ENCODE peak calls at places on chromosomes 3 and 15, in five cellular contexts. A is fibroblast of lung; Q is tibial artery; S is naive thymus-derived CD4-positive, alpha-beta T cell; F is esophagus squamous epithelium. J is an unnamed sample.

GRCh38 chr3:119294402-119294888 is 262 bp downstream of the ARHGAP31 start:
- DNase-seq in A (no peak), S (peak; percentile 64), Q (peak; percentile 77), F (peak; percentile 19), J (peak; percentile 48)

GRCh38 chr3:182501861-182502260 is 291.4 kb upstream of the ATP11B start:
- DNase-seq in Q (no peak), S (no peak), A (peak; percentile 34), F (no peak), J (no peak)

GRCh38 chr3:13580256-13581023 is 31.5 kb downstream of the FBLN2 start:
- DNase-seq in Q (peak; percentile 45), S (no peak), F (no peak), A (peak; percentile 17), J (no peak)

GRCh38 chr3:146817705-146818104 is 212.6 kb upstream of the PLSCR5 start:
- DNase-seq in S (no peak), F (no peak), A (peak; percentile 45), Q (no peak), J (no peak)

GRCh38 chr15:92231461-92231860 is 162.2 kb upstream of the ST8SIA2 start:
- DNase-seq in F (no peak), A (no peak), Q (no peak), S (no peak), J (no peak)

GRCh38 chr3:146024260-146024659 is 136.7 kb downstream of the PLOD2 start:
- DNase-seq in A (peak; percentile 35), Q (no peak), F (no peak), S (no peak), J (no peak)

GRCh38 chr3:195221015-195221853 is 49.7 kb downstream of the XXYLT1 start:
- DNase-seq in Q (peak; percentile 88), F (no peak), A (peak; percentile 40), S (no peak), J (peak; percentile 35)

GRCh38 chr3:133330043-133330442 is 69.8 kb upstream of the BFSP2 start:
- DNase-seq in S (no peak), Q (no peak), A (no peak), F (no peak), J (no peak)

GRCh38 chr3:56980798-56981390 is 79.6 kb upstream of the SPATA12 start:
- DNase-seq in F (peak; percentile 30), A (peak; percentile 99), S (no peak), Q (peak; percentile 83), J (no peak)

GRCh38 chr15:57031605-57032004 is 113.2 kb downstream of the TCF12 start:
- DNase-seq in A (peak; percentile 57), Q (no peak), F (no peak), S (no peak), J (no peak)

GRCh38 chr3:184391266-184391665 is 11.4 kb downstream of the CHRD start:
- DNase-seq in F (no peak), S (no peak), A (no peak), Q (no peak), J (no peak)

GRCh38 chr3:106071306-106071705 is 202.5 kb upstream of the CBLB start:
- DNase-seq in F (no peak), S (no peak), A (no peak), Q (no peak), J (no peak)

GRCh38 chr15:99230867-99231266 is 18.5 kb downstream of the TTC23 start:
- DNase-seq in S (no peak), F (no peak), Q (no peak), A (no peak), J (no peak)

GRCh38 chr3:42195879-42196330 is 70.1 kb downstream of the CCK start:
- DNase-seq in S (no peak), F (no peak), Q (no peak), A (no peak), J (no peak)

GRCh38 chr3:134916276-134916961 is 121.4 kb downstream of the EPHB1 start:
- DNase-seq in S (no peak), Q (no peak), A (no peak), F (no peak), J (no peak)

GRCh38 chr3:115399751-115400150 is 223.6 kb upstream of the GAP43 start:
- DNase-seq in F (no peak), A (no peak), S (no peak), Q (no peak), J (no peak)

GRCh38 chr15:26888761-26889160 is 21.9 kb downstream of the GABRA5 start:
- DNase-seq in F (no peak), A (no peak), S (no peak), Q (no peak), J (no peak)

GRCh38 chr3:149717391-149718056 is 34.8 kb downstream of the COMMD2 start:
- DNase-seq in F (no peak), A (peak; percentile 67), S (peak; percentile 9), Q (no peak), J (peak; percentile 24)

GRCh38 chr3:139111392-139112229 is 66.9 kb upstream of the PRR23C start:
- DNase-seq in F (no peak), Q (no peak), S (peak; percentile 21), A (peak; percentile 54), J (peak; percentile 59)

GRCh38 chr15:31605467-31605931 is 278.9 kb downstream of the KLF13 start:
- DNase-seq in A (peak; percentile 24), F (no peak), Q (no peak), S (no peak), J (no peak)

GRCh38 chr3:2495746-2496145 is 397.1 kb downstream of the CNTN4 start:
- DNase-seq in A (no peak), F (no peak), Q (no peak), S (no peak), J (no peak)

GRCh38 chr3:195388380-195388779 is 54.4 kb downstream of the ACAP2 start:
- DNase-seq in S (no peak), F (no peak), A (no peak), Q (no peak), J (no peak)

GRCh38 chr15:96219681-96220080 is 110.8 kb upstream of the NR2F2 start:
- DNase-seq in S (no peak), F (no peak), Q (no peak), A (no peak), J (no peak)

GRCh38 chr3:183481582-183481981 is 53.2 kb upstream of the MCF2L2 start:
- DNase-seq in S (no peak), A (peak; percentile 79), F (no peak), Q (no peak), J (no peak)

GRCh38 chr3:41434781-41435180 is 235.5 kb downstream of the CTNNB1 start:
- DNase-seq in F (no peak), Q (no peak), A (peak; percentile 44), S (no peak), J (no peak)

GRCh38 chr15:23422099-23422945 is 24.7 kb downstream of the GOLGA6L2 start:
- DNase-seq in F (no peak), A (peak; percentile 4), S (no peak), Q (peak; percentile 89), J (no peak)

DNA sequence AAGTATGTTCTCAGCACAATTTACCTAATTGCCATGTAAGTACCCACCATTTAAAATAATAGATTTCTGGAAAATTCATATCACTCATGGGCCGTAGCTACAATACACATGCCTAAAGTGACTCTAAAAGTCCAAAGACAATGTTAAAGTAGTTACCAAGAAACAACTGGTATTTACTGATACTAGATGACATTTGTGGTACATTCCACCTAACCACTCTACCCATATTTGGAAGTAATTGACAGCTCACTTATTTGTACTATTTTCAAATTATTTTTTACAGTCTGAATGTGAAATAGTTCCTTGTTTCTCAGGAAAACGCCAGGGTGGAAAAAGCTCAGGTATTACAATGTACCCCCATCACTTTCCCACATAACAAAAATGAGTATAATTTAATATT is 573.0 kb downstream of the MECOM start:
- DNase-seq in A (peak; percentile 72), Q (no peak), S (no peak), F (no peak), J (no peak)
- H3K27ac ChIP-seq in A (no peak overlapping the region), Q (no peak overlapping the region), S (no peak overlapping the region), F (peak overlapping the region; percentile 48), J (no peak overlapping the region)

DNA sequence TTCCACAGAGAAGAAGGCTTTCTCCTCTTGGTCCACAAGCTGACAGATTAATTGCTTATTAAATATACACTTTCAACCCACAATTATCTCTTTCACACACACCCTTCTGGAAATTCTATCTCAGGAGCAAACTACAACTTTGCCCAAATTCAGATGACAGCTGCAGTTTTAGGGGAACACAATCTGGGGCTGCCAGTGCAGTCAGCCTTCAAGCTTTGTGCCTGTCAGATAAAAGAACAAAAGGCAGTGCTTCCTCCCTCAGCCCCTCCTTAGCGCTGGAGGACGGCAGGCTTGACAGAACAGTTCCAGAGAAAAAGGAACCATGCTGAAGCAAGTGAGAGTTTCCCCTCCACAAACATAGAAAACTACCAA is 99.6 kb downstream of the TMCC1 start:
- DNase-seq in Q (no peak), A (peak; percentile 35), F (no peak), S (no peak), J (no peak)
- H3K27ac ChIP-seq in Q (no peak overlapping the region), A (no peak overlapping the region), F (peak overlapping the region; percentile 85), S (no peak overlapping the region), J (peak overlapping the region; percentile 40)

DNA sequence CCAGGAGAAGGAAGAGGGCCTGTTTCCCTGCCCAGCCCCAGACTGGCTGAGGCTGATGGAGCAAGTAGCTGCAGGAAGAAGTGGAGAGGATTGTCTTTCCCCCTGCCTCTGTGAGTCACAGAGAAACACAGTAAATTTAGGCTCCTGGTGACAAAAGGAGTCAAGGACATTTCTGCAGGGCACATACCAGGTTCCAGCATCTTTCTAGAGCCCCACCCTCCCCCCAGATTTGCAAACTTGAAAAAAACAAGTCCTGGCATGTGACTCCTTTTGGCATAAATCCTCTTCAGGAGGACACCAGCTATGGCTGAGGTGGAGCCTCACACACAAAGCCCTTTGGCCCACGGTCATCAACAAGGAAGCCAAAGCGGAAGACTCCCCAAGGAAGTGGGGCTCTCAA is 17.7 kb downstream of the PLD1 start:
- DNase-seq in Q (no peak), F (no peak), S (no peak), A (no peak), J (no peak)
- H3K27ac ChIP-seq in Q (no peak overlapping the region), F (peak overlapping the region; percentile 92), S (no peak overlapping the region), A (no peak overlapping the region), J (peak overlapping the region; percentile 91)

DNA sequence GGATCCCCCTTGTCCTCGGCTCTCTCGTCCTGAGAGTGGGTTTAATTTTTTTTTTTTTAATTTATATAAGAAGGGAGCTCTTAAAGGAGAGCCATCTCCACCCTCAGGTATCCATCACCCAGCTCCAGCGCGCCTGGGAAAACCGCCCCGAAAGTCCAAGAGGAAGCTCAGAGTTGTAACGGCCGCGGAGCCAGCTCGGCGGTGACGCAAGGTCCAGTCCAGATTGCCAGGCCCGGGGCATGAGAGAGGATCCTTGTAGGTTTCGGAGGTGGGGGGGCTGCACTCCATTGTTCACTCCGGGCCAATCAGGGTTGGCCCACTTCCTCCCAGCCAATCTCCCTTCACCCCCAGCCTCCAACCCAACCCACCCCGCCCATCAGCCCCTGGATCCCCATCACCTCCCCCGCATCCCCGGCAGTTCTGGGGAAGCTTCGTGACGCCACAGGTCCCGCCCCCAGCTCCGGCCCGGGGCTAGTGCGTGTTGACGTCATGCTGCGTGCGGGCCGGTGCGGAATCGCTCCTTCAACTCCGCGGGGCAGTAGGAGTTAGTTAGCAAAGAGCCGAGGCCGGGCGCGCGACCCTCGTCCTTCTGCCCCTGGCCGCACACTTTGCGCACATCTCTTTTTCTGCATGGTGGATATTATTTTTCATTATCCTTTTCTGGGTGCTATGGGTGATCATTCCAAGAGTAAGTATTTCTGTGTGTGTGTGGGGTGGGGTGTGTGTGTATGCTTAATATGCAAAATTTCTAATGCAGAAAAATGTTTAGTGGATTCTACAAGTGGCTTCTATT is at the start of gene ISL2:
- DNase-seq in A (peak; percentile 36), S (no peak), F (peak; percentile 23), Q (no peak), J (peak; percentile 34)
- H3K27ac ChIP-seq in A (no peak within 1 kb of the TSS), S (no peak within 1 kb of the TSS), F (peak within 1 kb of the TSS; percentile 40), Q (no peak within 1 kb of the TSS), J (no peak within 1 kb of the TSS)